ENCODE peak calls at places on chromosomes 2 and 18, in four cellular contexts. G, Y, K and M are unnamed samples.
A peak's percentile ranks its signal among the peaks of the same experiment; 100 is the strongest.

GRCh38 chr2:44852594-44852993 is 88.9 kb upstream of the SIX3 start:
- DNase-seq in G (no peak), Y (no peak), K (no peak), M (no peak)

GRCh38 chr2:224328798-224329197 is 73.1 kb downstream of the FAM124B start:
- DNase-seq in K (no peak), G (no peak), Y (no peak), M (no peak)

GRCh38 chr2:160010361-160011145 is 51.9 kb downstream of the PLA2R1 start:
- DNase-seq in K (no peak), Y (no peak), G (no peak), M (no peak)

GRCh38 chr2:10494351-10495066 is 46.4 kb upstream of the ODC1 start:
- DNase-seq in G (peak; percentile 47), Y (peak; percentile 20), K (no peak), M (no peak)

GRCh38 chr2:230920167-230920566 is 4.9 kb downstream of the GPR55 start:
- DNase-seq in K (no peak), Y (no peak), G (no peak), M (no peak)

GRCh38 chr18:76686737-76687231 is 135.6 kb upstream of the ZNF236 start:
- DNase-seq in Y (peak; percentile 43), G (no peak), K (peak; percentile 49), M (peak; percentile 18)

GRCh38 chr2:1321297-1321696 is 92.0 kb upstream of the TPO start:
- DNase-seq in K (no peak), G (no peak), Y (no peak), M (no peak)

GRCh38 chr2:7034313-7034712 is 117.1 kb downstream of the RNF144A start:
- DNase-seq in G (no peak), Y (no peak), K (no peak), M (no peak)

GRCh38 chr18:66461344-66461743 is 142.5 kb downstream of the CDH19 start:
- DNase-seq in G (no peak), Y (no peak), K (no peak), M (no peak)

GRCh38 chr18:21831413-21831831 is 90.8 kb downstream of the MIB1 start:
- DNase-seq in K (no peak), Y (no peak), G (no peak), M (no peak)

GRCh38 chr2:28355521-28356094 is 37.0 kb upstream of the FOSL2 start:
- DNase-seq in Y (no peak), K (no peak), G (no peak), M (no peak)

GRCh38 chr2:129253461-129253812 is 726.0 kb upstream of the RAB6C start:
- DNase-seq in K (no peak), G (no peak), Y (no peak), M (no peak)

GRCh38 chr2:223396993-223397392 is 205.2 kb downstream of the SCG2 start:
- DNase-seq in K (no peak), Y (no peak), G (no peak), M (no peak)

GRCh38 chr18:23712445-23712844 is 23.2 kb downstream of the LAMA3 start:
- DNase-seq in G (no peak), K (no peak), Y (no peak), M (peak; percentile 48)

GRCh38 chr2:240295256-240296103 is 140.0 kb upstream of the GPC1 start:
- DNase-seq in K (no peak), Y (no peak), G (no peak), M (no peak)

GRCh38 chr2:44672431-44672830 is 269.1 kb upstream of the SIX3 start:
- DNase-seq in K (no peak), G (no peak), Y (no peak), M (no peak)

GRCh38 chr2:242002944-242003343 is 133.4 kb downstream of the RTP5 start:
- DNase-seq in G (no peak), Y (no peak), K (no peak), M (peak; percentile 49)

GRCh38 chr2:14587119-14587518 is 45.4 kb upstream of the LRATD1 start:
- DNase-seq in Y (no peak), G (no peak), K (no peak), M (no peak)

GRCh38 chr2:109736177-109736827 is 57.8 kb upstream of the RGPD5 start:
- DNase-seq in G (no peak), K (peak; percentile 17), Y (peak; percentile 67), M (no peak)

GRCh38 chr2:131038258-131039100 is 54.8 kb downstream of the FAM168B start:
- DNase-seq in Y (no peak), K (no peak), G (no peak), M (no peak)

GRCh38 chr18:30562231-30562630 is 480.3 kb downstream of the DSC3 start:
- DNase-seq in G (no peak), K (no peak), Y (no peak), M (no peak)

GRCh38 chr2:46564811-46565241 is 85.5 kb downstream of the TMEM247 start:
- DNase-seq in Y (no peak), G (no peak), K (no peak), M (no peak)

GRCh38 chr2:25514043-25514627 is 159.2 kb downstream of the DTNB start:
- DNase-seq in K (no peak), Y (no peak), G (no peak), M (no peak)

GRCh38 chr18:63191413-63191812 is 128.2 kb downstream of the BCL2 start:
- DNase-seq in G (no peak), K (no peak), Y (no peak), M (no peak)

GRCh38 chr2:174752403-174753037 is 11.8 kb downstream of the CHRNA1 start:
- DNase-seq in Y (no peak), G (no peak), K (no peak), M (no peak)

GRCh38 chr2:33681333-33681732 is 82.2 kb upstream of the FAM98A start:
- DNase-seq in K (no peak), Y (no peak), G (no peak), M (no peak)

GRCh38 chr2:219453691-219454131 is 19.1 kb downstream of the SPEG start:
- DNase-seq in K (no peak), Y (no peak), G (no peak), M (no peak)

GRCh38 chr18:54776282-54776977 is 51.8 kb upstream of the RAB27B start:
- DNase-seq in G (no peak), Y (no peak), K (peak; percentile 57), M (no peak)

GRCh38 chr2:16320716-16321115 is 344.9 kb downstream of the CYRIA start:
- DNase-seq in K (no peak), G (no peak), Y (no peak), M (no peak)

GRCh38 chr2:171159326-171160118 is 1.2 kb downstream of the TLK1 start:
- DNase-seq in K (peak; percentile 31), Y (peak; percentile 67), G (peak; percentile 69), M (peak; percentile 91)
- H3K27ac ChIP-seq in K (peak overlapping the region; percentile 99), Y (peak overlapping the region; percentile 92), G (peak overlapping the region; percentile 81), M (peak overlapping the region; percentile 99)

GRCh38 chr2:89811295-89811694 is 1119.8 kb downstream of the RPIA start:
- DNase-seq in Y (no peak), K (no peak), G (no peak), M (no peak)
- H3K9me3 ChIP-seq in Y (peaks cover 7% of the 10 kb centered on the region), K (peaks cover 42% of the 10 kb centered on the region), G (peaks cover 10% of the 10 kb centered on the region), M (peaks cover 8% of the 10 kb centered on the region)

DNA sequence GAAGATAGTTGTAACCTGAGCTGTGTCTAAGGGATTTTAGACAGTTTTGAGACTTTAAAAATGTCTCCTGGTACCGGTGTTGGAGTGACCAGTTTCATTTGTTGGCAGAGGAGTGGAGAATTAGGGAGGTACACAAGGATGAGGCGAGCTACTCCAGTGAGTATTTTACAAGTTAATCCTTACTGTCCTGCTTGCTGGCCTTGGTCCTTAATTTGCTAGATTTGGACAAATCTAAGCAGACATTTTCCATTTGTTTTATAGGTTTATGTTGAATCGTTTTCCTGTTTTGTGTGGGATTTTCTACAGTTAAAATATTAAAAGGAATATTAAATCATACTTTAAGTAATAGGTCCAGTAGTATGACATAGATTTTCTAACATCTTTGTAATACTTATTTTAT is 101.8 kb downstream of the ZNF407 start:
- DNase-seq in K (no peak), G (no peak), Y (no peak), M (no peak)
- H3K27ac ChIP-seq in K (no peak overlapping the region), G (no peak overlapping the region), Y (no peak overlapping the region), M (no peak overlapping the region)

GRCh38 chr2:20025065-20025786 is 12.8 kb upstream of the MATN3 start:
- DNase-seq in K (no peak), G (no peak), Y (no peak), M (no peak)
- H3K9me3 ChIP-seq in K (peaks cover 28% of the 10 kb centered on the region), G (no peaks in the 10 kb centered on the region), Y (no peaks in the 10 kb centered on the region), M (no peaks in the 10 kb centered on the region)